ENCODE peak calls at places on chromosomes 12 and 14, in five cellular contexts. H is HepG2, W is GM12878, B is SK-N-SH, G is K562. Y is an unnamed sample.

GRCh38 chr14:54769955-54770863 is 132.4 kb downstream of the GCH1 start:
- DNase-seq in B (no peak), W (no peak), G (no peak), H (no peak), Y (no peak)

GRCh38 chr12:62681306-62681705 is 214.7 kb downstream of the MON2 start:
- DNase-seq in G (no peak), B (no peak), W (no peak), H (no peak), Y (no peak)

GRCh38 chr12:108667349-108667748 is 33.7 kb upstream of the SELPLG start:
- DNase-seq in B (no peak), W (no peak), G (no peak), H (peak), Y (no peak)

GRCh38 chr14:53462931-53463778 is 310.0 kb upstream of the DDHD1 start:
- DNase-seq in W (no peak), H (peak), B (no peak), G (no peak), Y (no peak)

GRCh38 chr12:14317362-14318146 is 47.9 kb upstream of the ATF7IP start:
- DNase-seq in B (no peak), H (no peak), G (peak), W (no peak), Y (no peak)

GRCh38 chr12:124754949-124755800 is 108.5 kb downstream of the SCARB1 start:
- DNase-seq in H (no peak), W (no peak), G (no peak), B (peak), Y (no peak)

GRCh38 chr12:101925352-101925751 is 48.0 kb downstream of the DRAM1 start:
- DNase-seq in W (no peak), H (no peak), B (no peak), G (no peak), Y (no peak)

GRCh38 chr14:96592591-96593388 is 90.6 kb downstream of the PAPOLA start:
- DNase-seq in W (no peak), H (peak), B (peak), G (peak), Y (no peak)

GRCh38 chr14:78519863-78520262 is 349.7 kb downstream of the NRXN3 start:
- DNase-seq in B (no peak), W (no peak), H (peak), G (peak), Y (peak)

GRCh38 chr12:26746315-26746714 is 86.7 kb downstream of the ITPR2 start:
- DNase-seq in W (no peak), H (no peak), B (no peak), G (no peak), Y (no peak)

GRCh38 chr12:110282343-110282860 is 1.4 kb downstream of the ATP2A2 start:
- DNase-seq in W (no peak), G (no peak), B (no peak), H (no peak), Y (no peak)

GRCh38 chr12:117231750-117232149 is 41.5 kb upstream of the FBXO21 start:
- DNase-seq in G (peak), B (no peak), W (no peak), H (no peak), Y (no peak)

GRCh38 chr12:92421042-92421441 is 275.4 kb upstream of the BTG1 start:
- DNase-seq in H (no peak), W (no peak), B (no peak), G (no peak), Y (no peak)

DNA sequence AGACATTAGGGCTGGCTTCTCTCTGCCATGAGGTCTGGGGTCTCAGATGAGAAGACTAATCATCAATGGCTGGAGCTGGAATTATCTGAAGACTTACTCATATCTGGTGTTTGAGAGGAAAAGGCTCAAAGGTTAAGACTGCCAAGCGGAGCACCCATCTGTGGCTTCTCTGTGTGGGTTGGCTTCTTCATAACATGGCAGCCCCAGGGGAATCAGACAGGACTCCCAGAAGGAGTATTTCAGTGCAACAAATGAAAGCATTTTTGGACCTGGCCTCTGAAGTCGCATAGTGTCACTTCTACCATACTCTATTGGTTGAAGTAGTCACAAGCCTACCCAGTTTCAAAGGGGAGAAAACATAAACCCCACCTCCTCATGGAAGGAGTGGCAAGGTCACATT is 171.8 kb upstream of the KRR1 start:
- DNase-seq in B (no peak), H (no peak), G (no peak), W (no peak), Y (no peak)
- TF ChIP-seq FOXM1 in B (no peak), H (no peak), G (no peak), W (no peak), Y (no peak)

GRCh38 chr14:20686386-20687143 is 2.0 kb upstream of the ANG start:
- DNase-seq in G (no peak), W (no peak), H (peak), B (no peak), Y (no peak)
- TF ChIP-seq FOXM1 in G (no peak), W (no peak), H (no peak), B (no peak), Y (no peak)

GRCh38 chr14:95329941-95330340 is 10.2 kb upstream of the CLMN start:
- DNase-seq in B (no peak), G (no peak), H (no peak), W (no peak), Y (no peak)

GRCh38 chr14:95326987-95327386 is 7.3 kb upstream of the CLMN start:
- DNase-seq in B (no peak), G (no peak), W (no peak), H (no peak), Y (no peak)

GRCh38 chr14:95330591-95331370 is 11.1 kb upstream of the CLMN start:
- DNase-seq in W (no peak), H (no peak), B (no peak), G (no peak), Y (no peak)

GRCh38 chr14:95327558-95328374 is 8.1 kb upstream of the CLMN start:
- DNase-seq in W (peak), B (no peak), H (no peak), G (no peak), Y (no peak)

GRCh38 chr14:95328876-95329503 is 9.3 kb upstream of the CLMN start:
- DNase-seq in G (no peak), H (no peak), B (peak), W (no peak), Y (no peak)
- TF ChIP-seq FOXM1 in G (no peak), H (no peak), B (no peak), W (no peak), Y (no peak)

DNA sequence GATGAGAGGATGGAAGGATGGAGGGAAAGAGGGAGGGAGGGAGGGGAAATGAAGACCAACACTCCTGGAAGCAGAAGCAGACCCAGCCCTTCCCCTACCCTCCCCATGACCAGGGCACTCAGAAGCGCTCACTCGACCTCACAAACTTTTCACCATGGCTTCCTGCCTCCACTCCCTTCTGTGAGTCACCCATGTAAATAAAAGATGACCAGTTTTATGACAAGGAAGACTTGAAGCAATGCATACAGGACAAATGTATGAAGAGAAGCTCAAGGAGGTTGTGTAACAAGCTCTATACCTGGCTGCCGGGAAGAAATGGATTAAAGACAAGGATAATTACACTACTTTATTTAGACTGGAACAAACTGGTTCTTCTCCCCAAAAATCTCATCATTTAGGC is 63.8 kb downstream of the CDC42BPB start:
- DNase-seq in G (no peak), H (peak), B (no peak), W (no peak), Y (no peak)
- TF ChIP-seq FOXM1 in G (no peak), H (no peak), B (no peak), W (no peak), Y (no peak)

GRCh38 chr12:56601503-56601902 is 28.6 kb downstream of the BAZ2A start:
- DNase-seq in H (no peak), B (peak), W (no peak), G (peak), Y (peak)
- TF ChIP-seq FOXM1 in H (no peak), B (no peak), W (no peak), G (no peak), Y (no peak)

GRCh38 chr12:45232771-45233372 is 17.0 kb downstream of the ANO6 start:
- DNase-seq in W (peak), G (peak), B (no peak), H (peak), Y (peak)

GRCh38 chr12:45234134-45234865 is 18.4 kb downstream of the ANO6 start:
- DNase-seq in B (peak), W (no peak), G (peak), H (peak), Y (peak)

GRCh38 chr12:45232146-45232731 is 16.3 kb downstream of the ANO6 start:
- DNase-seq in G (no peak), W (no peak), H (no peak), B (no peak), Y (no peak)

GRCh38 chr12:45235087-45236025 is 19.5 kb downstream of the ANO6 start:
- DNase-seq in G (peak), B (no peak), W (no peak), H (peak), Y (no peak)

DNA sequence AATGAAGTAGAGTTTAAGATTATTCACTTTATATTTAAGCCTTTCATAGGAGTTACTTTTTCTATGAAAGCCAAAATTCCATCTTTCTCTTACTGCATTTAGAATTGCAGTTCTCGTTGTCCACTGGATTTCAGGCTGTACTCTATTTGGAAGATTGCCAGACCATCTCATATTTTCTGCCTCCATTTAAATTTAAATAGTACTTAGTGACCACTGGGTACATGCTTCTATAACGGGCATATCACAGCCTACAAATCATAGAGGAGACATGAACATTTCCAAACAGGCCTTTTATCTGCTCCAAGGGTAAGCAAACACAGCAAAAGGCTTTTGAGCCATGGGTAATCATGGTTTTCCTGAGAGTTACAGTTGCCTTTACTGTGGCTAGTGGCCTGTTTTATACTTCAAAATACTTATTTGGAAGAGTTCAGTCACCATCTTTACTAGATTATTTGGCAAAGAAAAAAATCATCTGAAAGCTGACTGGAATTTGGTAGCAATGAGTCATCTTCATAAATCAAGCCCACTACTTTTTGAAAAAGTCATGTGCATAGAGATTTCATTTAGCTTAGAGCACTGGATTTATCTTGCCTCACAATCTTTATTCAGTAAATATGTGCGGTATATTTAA is 15.7 kb downstream of the ANO6 start:
- DNase-seq in B (no peak), G (no peak), W (no peak), H (peak), Y (no peak)
- TF ChIP-seq FOXM1 in B (peak), G (no peak), W (no peak), H (no peak), Y (no peak)